ENCODE peak calls at places on chromosomes 1 and 21, in five cellular contexts. K is IMR-90, S is substantia nigra, G is H9, O is mammary epithelial cell. N is an unnamed sample.

GRCh38 chr1:44119525-44119924 is 904 bp downstream of the KLF17 start:
- DNase-seq in S (no peak), G (no peak), O (no peak), K (no peak), N (no peak)

GRCh38 chr1:93437976-93438605 is 9.8 kb upstream of the FNBP1L start:
- DNase-seq in K (peak; percentile 65), O (peak; percentile 39), G (no peak), S (no peak), N (peak; percentile 20)

GRCh38 chr1:52601976-52602327 is 219 bp upstream of the GPX7 start:
- DNase-seq in S (no peak), K (no peak), O (no peak), G (no peak), N (no peak)

GRCh38 chr1:9068971-9069323 is 488 bp downstream of the SLC2A5 start:
- DNase-seq in K (no peak), S (no peak), G (no peak), O (no peak), N (no peak)

GRCh38 chr1:63906053-63906704 is 132.4 kb downstream of the ROR1 start:
- DNase-seq in K (no peak), G (no peak), S (no peak), O (no peak), N (no peak)

GRCh38 chr1:106536741-106537140 is 519.7 kb upstream of the PRMT6 start:
- DNase-seq in S (no peak), K (no peak), O (peak; percentile 18), G (no peak), N (no peak)

GRCh38 chr1:3408751-3409266 is 45.7 kb upstream of the ARHGEF16 start:
- DNase-seq in O (no peak), K (no peak), G (no peak), S (no peak), N (no peak)

GRCh38 chr1:28087614-28088167 is 719 bp downstream of the EYA3 start:
- DNase-seq in G (no peak), S (no peak), K (peak; percentile 27), O (peak; percentile 36), N (no peak)

GRCh38 chr1:180229483-180230415 is at the start of gene LHX4:
- DNase-seq in S (no peak), K (no peak), O (peak; percentile 43), G (peak; percentile 90), N (no peak)

GRCh38 chr1:58401991-58402390 is 144.5 kb downstream of the OMA1 start:
- DNase-seq in O (no peak), S (no peak), K (no peak), G (no peak), N (no peak)

GRCh38 chr21:45725844-45726200 is 82.3 kb downstream of the PCBP3 start:
- DNase-seq in K (no peak), G (no peak), O (no peak), S (no peak), N (no peak)

GRCh38 chr1:236560213-236560771 is 36.5 kb downstream of the LGALS8 start:
- DNase-seq in O (no peak), G (no peak), K (no peak), S (no peak), N (no peak)

GRCh38 chr1:210754931-210755670 is 378.8 kb downstream of the KCNH1 start:
- DNase-seq in G (no peak), S (no peak), K (no peak), O (no peak), N (no peak)

GRCh38 chr1:242629396-242629795 is 104.9 kb upstream of the PLD5 start:
- DNase-seq in G (no peak), S (no peak), K (no peak), O (peak; percentile 99), N (no peak)

GRCh38 chr1:16970132-16970910 is 10.1 kb downstream of the MFAP2 start:
- DNase-seq in G (no peak), K (no peak), S (no peak), O (no peak), N (no peak)
- H3K27ac ChIP-seq in G (no peak overlapping the region), K (no peak overlapping the region), S (no peak overlapping the region), O (no peak overlapping the region), N (no peak overlapping the region)

DNA sequence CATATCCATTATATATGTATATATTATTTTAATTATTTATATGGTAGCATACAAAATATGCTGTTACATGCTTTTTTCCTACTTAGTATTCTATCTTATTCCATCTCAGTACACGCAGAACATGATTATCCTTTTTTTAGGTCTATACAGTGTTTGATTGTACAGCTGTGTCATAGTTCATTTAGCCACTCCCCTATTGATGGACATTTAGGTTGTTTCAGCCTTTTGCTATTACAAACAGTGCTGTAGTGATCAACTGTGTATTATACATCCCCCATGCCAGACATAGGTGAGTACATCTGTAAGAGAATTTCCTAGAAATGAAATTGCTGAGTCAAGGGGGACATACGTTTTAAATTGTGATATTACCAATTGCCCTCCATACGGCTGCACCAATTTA is 15.6 kb downstream of the LACTBL1 start:
- DNase-seq in O (no peak), G (no peak), S (no peak), K (no peak), N (no peak)
- H3K27ac ChIP-seq in O (no peak overlapping the region), G (no peak overlapping the region), S (no peak overlapping the region), K (no peak overlapping the region), N (no peak overlapping the region)

GRCh38 chr1:245952383-245952989 is 554.6 kb downstream of the SMYD3 start:
- DNase-seq in G (no peak), K (no peak), S (no peak), O (no peak), N (no peak)

GRCh38 chr1:245948786-245949185 is 558.3 kb downstream of the SMYD3 start:
- DNase-seq in O (no peak), S (no peak), G (no peak), K (no peak), N (no peak)

GRCh38 chr1:245942861-245943260 is 564.2 kb downstream of the SMYD3 start:
- DNase-seq in O (no peak), K (no peak), S (no peak), G (no peak), N (no peak)

DNA sequence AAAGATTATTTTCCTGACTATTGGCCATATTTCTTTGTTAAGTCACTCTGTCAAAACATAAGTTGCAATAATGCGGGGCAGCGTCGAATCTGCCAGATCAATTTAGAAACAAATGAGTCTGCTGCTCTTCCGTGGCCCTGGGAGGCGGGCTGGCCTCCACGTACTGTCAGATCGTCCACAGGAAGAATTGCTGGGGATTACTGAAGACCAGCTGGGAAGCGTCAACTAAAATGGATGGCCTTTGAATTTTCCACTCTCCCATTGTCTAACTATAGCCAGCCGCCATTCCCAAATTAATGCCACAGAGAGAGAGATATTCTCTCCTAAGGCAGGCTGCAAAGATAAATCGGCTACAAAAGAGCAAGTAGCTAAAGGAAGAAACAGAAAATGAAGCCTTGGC is 560.2 kb downstream of the SMYD3 start:
- DNase-seq in O (no peak), K (no peak), G (no peak), S (no peak), N (no peak)
- H3K27ac ChIP-seq in O (no peak overlapping the region), K (no peak overlapping the region), G (no peak overlapping the region), S (no peak overlapping the region), N (no peak overlapping the region)

DNA sequence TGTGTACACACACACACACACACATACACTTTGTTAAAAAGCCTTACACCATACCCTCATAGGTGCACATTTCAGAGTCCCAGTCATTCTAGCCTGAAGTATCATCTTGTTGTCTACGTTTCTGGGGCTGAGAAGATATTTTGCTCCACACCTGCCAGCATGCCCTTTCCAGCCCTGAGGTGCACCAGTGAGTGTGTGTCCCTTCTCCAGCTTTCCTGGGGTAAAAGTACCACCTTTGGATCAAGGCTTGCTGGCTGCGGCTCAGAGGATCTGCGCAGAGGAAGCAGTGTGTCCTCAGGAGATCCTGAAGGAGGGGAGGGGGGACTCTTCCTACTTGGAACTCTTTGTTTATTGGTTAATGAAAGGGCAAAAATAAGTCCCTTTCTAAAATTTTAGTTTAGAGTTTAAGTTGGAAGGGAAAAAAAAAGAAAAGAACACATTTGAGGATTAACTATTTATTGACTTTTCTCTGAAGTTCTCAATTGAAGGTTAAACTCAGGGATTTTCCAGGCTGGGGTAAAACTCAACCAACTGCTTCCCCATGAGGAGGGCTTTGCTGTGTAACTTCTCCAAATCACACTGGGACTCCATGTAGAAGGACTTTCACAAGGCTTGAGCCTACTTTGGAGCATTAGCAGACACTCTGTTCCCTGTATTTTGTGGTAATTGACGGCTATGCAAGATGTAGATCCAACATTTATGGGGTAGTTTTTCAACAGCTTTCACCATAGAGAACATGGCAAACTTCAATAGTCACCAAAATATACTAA is 200.3 kb upstream of the SGIP1 start:
- DNase-seq in O (no peak), K (no peak), S (no peak), G (no peak), N (no peak)
- H3K27ac ChIP-seq in O (no peak overlapping the region), K (peak overlapping the region; percentile 97), S (peak overlapping the region; percentile 63), G (peak overlapping the region; percentile 7), N (no peak overlapping the region)

DNA sequence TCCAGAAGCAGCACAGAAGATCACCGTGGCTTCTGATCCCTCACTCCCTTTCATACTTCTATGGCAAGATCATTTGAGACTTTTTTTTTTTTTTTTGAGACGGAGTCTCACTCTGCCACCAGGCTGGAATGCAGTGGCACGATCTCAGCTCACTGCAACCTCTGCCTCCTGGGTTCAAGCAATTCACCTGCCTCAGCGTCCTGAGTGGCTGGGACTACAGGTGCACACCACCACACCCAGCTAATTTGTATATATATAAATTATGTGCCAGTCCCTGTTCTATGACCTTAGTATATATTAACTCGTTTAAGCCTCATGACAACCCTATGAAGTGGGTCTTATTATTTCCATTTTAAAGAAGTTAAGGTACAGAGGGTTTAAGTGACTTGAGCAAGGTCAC is 298.5 kb downstream of the VAV3 start:
- DNase-seq in G (no peak), K (no peak), O (no peak), S (no peak), N (no peak)
- H3K27ac ChIP-seq in G (no peak overlapping the region), K (no peak overlapping the region), O (no peak overlapping the region), S (no peak overlapping the region), N (no peak overlapping the region)

GRCh38 chr1:21307663-21308062 is 17.4 kb upstream of the ECE1 start:
- DNase-seq in S (no peak), O (no peak), G (peak; percentile 70), K (no peak), N (no peak)
- H3K27ac ChIP-seq in S (no peak overlapping the region), O (no peak overlapping the region), G (no peak overlapping the region), K (no peak overlapping the region), N (no peak overlapping the region)

GRCh38 chr1:203177471-203178039 is 1.9 kb upstream of the MYBPH start:
- DNase-seq in O (peak; percentile 32), S (no peak), K (peak; percentile 44), G (no peak), N (no peak)
- H3K27ac ChIP-seq in O (no peak overlapping the region), S (no peak overlapping the region), K (peak overlapping the region; percentile 24), G (no peak overlapping the region), N (peak overlapping the region; percentile 31)

DNA sequence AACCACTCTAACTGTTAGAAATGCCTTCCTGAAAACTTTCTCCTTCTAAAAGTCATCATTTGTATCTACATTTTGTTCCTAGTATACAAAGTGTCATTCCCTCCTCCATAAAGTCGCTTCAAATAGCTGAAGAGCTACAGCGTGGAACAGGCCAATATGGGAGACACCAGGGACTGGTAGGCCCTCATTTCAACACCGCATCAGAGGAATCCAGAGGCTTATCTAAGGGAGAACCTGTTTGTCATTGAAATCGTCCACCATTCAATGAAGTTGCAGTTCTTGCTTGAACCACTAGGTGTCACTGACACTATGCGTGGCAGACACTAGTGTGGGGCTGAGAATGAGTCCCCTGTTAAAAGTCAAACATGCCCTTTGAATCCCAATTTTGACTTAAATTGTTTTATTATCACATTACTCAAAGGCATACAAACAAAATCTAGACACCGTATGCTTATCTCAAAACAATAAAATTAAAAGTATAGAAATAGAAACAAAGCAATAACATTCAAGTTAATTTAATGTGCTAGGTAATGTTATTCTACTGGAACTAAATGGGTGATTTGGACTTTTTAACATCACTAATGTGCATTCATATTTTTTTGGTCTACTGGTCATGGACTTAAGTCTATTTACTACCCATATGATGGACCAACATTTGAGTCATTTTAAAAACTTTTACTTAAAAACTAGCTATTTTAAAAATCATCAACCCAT is 182.3 kb downstream of the FCRL5 start:
- DNase-seq in S (no peak), O (peak; percentile 50), G (peak; percentile 71), K (peak; percentile 43), N (peak; percentile 7)
- H3K27ac ChIP-seq in S (no peak overlapping the region), O (no peak overlapping the region), G (no peak overlapping the region), K (no peak overlapping the region), N (no peak overlapping the region)